ENCODE peak calls at places on chromosomes 2 and 18, in seven cellular contexts. I, S, L, Q, E, H and X are unnamed samples.

GRCh38 chr2:126586321-126586720 is 69.6 kb upstream of the GYPC start:
- DNase-seq in I (no peak), S (no peak), L (no peak), Q (no peak), E (no peak), H (no peak), X (no peak)

GRCh38 chr2:214843823-214844222 is 34.3 kb upstream of the BARD1 start:
- DNase-seq in I (no peak), S (no peak), L (no peak), Q (no peak), E (no peak), H (no peak), X (no peak)

GRCh38 chr2:241561811-241562210 is 3.3 kb downstream of the BOK start:
- DNase-seq in I (no peak), S (peak; percentile 50), L (peak; percentile 76), Q (no peak), E (no peak), H (peak; percentile 70), X (peak; percentile 22)

GRCh38 chr2:122656403-122656802 is 901.0 kb downstream of the TSN start:
- DNase-seq in I (no peak), S (no peak), L (no peak), Q (no peak), E (no peak), H (no peak), X (no peak)

GRCh38 chr18:8848541-8848940 is 143.2 kb downstream of the MTCL1 start:
- DNase-seq in I (no peak), S (no peak), L (no peak), Q (no peak), E (no peak), H (no peak), X (no peak)

GRCh38 chr18:79951545-79952456 is at the start of gene SLC66A2:
- DNase-seq in I (peak; percentile 72), S (peak; percentile 96), L (peak; percentile 94), Q (peak; percentile 77), E (peak; percentile 93), H (peak; percentile 79), X (peak; percentile 49)

GRCh38 chr2:127884436-127884835 is 1.3 kb downstream of the AMMECR1L start:
- DNase-seq in I (no peak), S (peak; percentile 14), L (no peak), Q (no peak), E (no peak), H (peak; percentile 85), X (no peak)

GRCh38 chr2:197571622-197572271 is 55.9 kb downstream of the MOB4 start:
- DNase-seq in I (no peak), S (no peak), L (no peak), Q (no peak), E (no peak), H (peak; percentile 68), X (no peak)

GRCh38 chr2:71250945-71251344 is 24.0 kb upstream of the PAIP2B start:
- DNase-seq in I (no peak), S (no peak), L (no peak), Q (no peak), E (no peak), H (no peak), X (no peak)

GRCh38 chr2:218517434-218518206 is 50.5 kb downstream of the USP37 start:
- DNase-seq in I (no peak), S (no peak), L (no peak), Q (no peak), E (no peak), H (peak; percentile 59), X (no peak)

GRCh38 chr18:47067648-47068047 is 32.2 kb upstream of the ELOA2 start:
- DNase-seq in I (no peak), S (no peak), L (no peak), Q (no peak), E (no peak), H (no peak), X (no peak)

GRCh38 chr2:113077921-113078320 is 10.2 kb downstream of the IL1F10 start:
- DNase-seq in I (no peak), S (no peak), L (peak; percentile 38), Q (no peak), E (no peak), H (peak; percentile 50), X (no peak)

GRCh38 chr18:9928646-9929259 is 14.9 kb downstream of the VAPA start:
- DNase-seq in I (no peak), S (no peak), L (no peak), Q (no peak), E (no peak), H (no peak), X (no peak)

GRCh38 chr2:127641846-127642510 is 4.0 kb upstream of the GPR17 start:
- DNase-seq in I (no peak), S (no peak), L (no peak), Q (no peak), E (no peak), H (no peak), X (no peak)

GRCh38 chr2:181376442-181376841 is 80.7 kb upstream of the ITGA4 start:
- DNase-seq in I (no peak), S (peak; percentile 14), L (no peak), Q (no peak), E (no peak), H (no peak), X (no peak)

GRCh38 chr18:48804856-48805610 is 145.7 kb downstream of the SMAD7 start:
- DNase-seq in I (no peak), S (peak; percentile 5), L (peak; percentile 11), Q (no peak), E (no peak), H (no peak), X (no peak)

GRCh38 chr18:13809025-13809384 is 14.9 kb upstream of the MC5R start:
- DNase-seq in I (no peak), S (peak; percentile 80), L (peak; percentile 83), Q (no peak), E (no peak), H (no peak), X (no peak)

GRCh38 chr2:74864728-74865722 is 31.1 kb downstream of the HK2 start:
- DNase-seq in I (no peak), S (no peak), L (no peak), Q (peak; percentile 33), E (no peak), H (peak; percentile 47), X (no peak)

GRCh38 chr18:43661570-43661969 is 384.3 kb upstream of the SYT4 start:
- DNase-seq in I (no peak), S (no peak), L (no peak), Q (peak; percentile 0), E (peak; percentile 24), H (peak; percentile 88), X (no peak)

GRCh38 chr2:74534411-74534810 is 4.7 kb downstream of the HTRA2 start:
- DNase-seq in I (no peak), S (no peak), L (no peak), Q (no peak), E (no peak), H (no peak), X (no peak)

GRCh38 chr2:109148347-109148746 is 19.3 kb downstream of the SH3RF3 start:
- DNase-seq in I (no peak), S (no peak), L (no peak), Q (no peak), E (no peak), H (peak; percentile 85), X (no peak)

GRCh38 chr2:106020032-106020431 is 174.1 kb downstream of the UXS1 start:
- DNase-seq in I (no peak), S (no peak), L (no peak), Q (no peak), E (no peak), H (peak; percentile 34), X (no peak)

GRCh38 chr2:118291481-118291880 is 203.2 kb downstream of the INSIG2 start:
- DNase-seq in I (peak; percentile 38), S (no peak), L (no peak), Q (no peak), E (no peak), H (peak; percentile 72), X (no peak)

GRCh38 chr2:181250691-181251090 is 206.5 kb upstream of the ITGA4 start:
- DNase-seq in I (no peak), S (no peak), L (no peak), Q (no peak), E (no peak), H (peak; percentile 68), X (no peak)